ENCODE peak calls at places on chromosome 1, in five cellular contexts. O is stimulated activated naive B cell treated with anti-CD40 and anti-IgM and Interleukin-4, amounts not matched to agents 10 μg/mL and 1 μg/mL and 100 μg/mL, for 72 hours; Q is stimulated activated CD8-positive, alpha-beta memory T cell treated with anti-CD3 and anti-CD28 coated beads, Interleukin-4, amount 100 ng/mL, for 48 hours; N is cardiac fibroblast; M is CD8-positive, alpha-beta memory T cell. U is an unnamed sample.

GRCh38 chr1:233240367-233240766 is 55.2 kb downstream of the PCNX2 start:
- DNase-seq in N (no peak), O (no peak), M (no peak), Q (no peak), U (peak)

GRCh38 chr1:82565146-82565545 is 764.4 kb downstream of the ADGRL2 start:
- DNase-seq in Q (no peak), M (no peak), O (no peak), N (peak), U (peak)

GRCh38 chr1:77031101-77031662 is 163.9 kb downstream of the ST6GALNAC5 start:
- DNase-seq in N (peak), Q (no peak), O (no peak), M (no peak), U (peak)

GRCh38 chr1:206117151-206117948 is at the start of gene AVPR1B:
- DNase-seq in O (peak), M (no peak), N (peak), Q (peak), U (peak)

GRCh38 chr1:166514067-166514466 is 325.2 kb upstream of the POGK start:
- DNase-seq in Q (no peak), M (no peak), O (no peak), N (no peak), U (no peak)

GRCh38 chr1:101365186-101365585 is 128.4 kb downstream of the S1PR1 start:
- DNase-seq in Q (no peak), N (no peak), M (no peak), O (no peak), U (peak)

GRCh38 chr1:3067671-3068399 is 1.2 kb upstream of the PRDM16 start:
- DNase-seq in O (no peak), M (no peak), Q (no peak), N (no peak), U (no peak)

GRCh38 chr1:43421976-43422750 is 31.6 kb downstream of the HYI start:
- DNase-seq in O (no peak), M (no peak), N (no peak), Q (no peak), U (no peak)

GRCh38 chr1:36650200-36651065 is 167.7 kb upstream of the CSF3R start:
- DNase-seq in N (peak), O (peak), Q (peak), M (peak), U (peak)

GRCh38 chr1:2795926-2796325 is 5.6 kb downstream of the TTC34 start:
- DNase-seq in Q (no peak), M (no peak), O (no peak), N (no peak), U (no peak)

GRCh38 chr1:152109998-152110294 is 5.3 kb downstream of the TCHH start:
- DNase-seq in O (no peak), N (no peak), Q (no peak), M (no peak), U (no peak)

GRCh38 chr1:26597629-26598039 is 68.1 kb downstream of the RPS6KA1 start:
- DNase-seq in O (no peak), Q (no peak), M (no peak), N (peak), U (peak)

GRCh38 chr1:108502624-108503023 is 52.5 kb downstream of the NBPF6 start:
- DNase-seq in N (peak), M (no peak), Q (no peak), O (no peak), U (peak)

GRCh38 chr1:81151300-81151699 is 649.4 kb upstream of the ADGRL2 start:
- DNase-seq in O (no peak), N (peak), M (no peak), Q (no peak), U (no peak)

GRCh38 chr1:47624531-47624930 is 186.7 kb downstream of the FOXD2 start:
- DNase-seq in Q (peak), N (no peak), M (no peak), O (no peak), U (no peak)